ENCODE peak calls at places on chromosomes 3 and 15, in five cellular contexts. One of them, this sample, is unnamed.

GRCh38 chr3:73542127-73542526 is 82.6 kb downstream of the PDZRN3 start:
- DNase-seq in IMR-90: no peak
- DNase-seq in H1: no peak
- DNase-seq in HepG2: no peak
- DNase-seq in A549: no peak
- DNase-seq in this sample: no peak

GRCh38 chr3:111473550-111473949 is 68.4 kb upstream of the CD96 start:
- DNase-seq in HepG2: no peak
- DNase-seq in IMR-90: no peak
- DNase-seq in A549: no peak
- DNase-seq in H1: peak
- DNase-seq in this sample: peak

GRCh38 chr3:142680710-142681109 is 43.1 kb upstream of the TRPC1 start:
- DNase-seq in IMR-90: no peak
- DNase-seq in A549: peak
- DNase-seq in H1: no peak
- DNase-seq in HepG2: no peak
- DNase-seq in this sample: no peak

GRCh38 chr3:110711130-110711832 is 360.3 kb upstream of the NECTIN3 start:
- DNase-seq in HepG2: no peak
- DNase-seq in IMR-90: no peak
- DNase-seq in A549: no peak
- DNase-seq in H1: no peak
- DNase-seq in this sample: no peak

GRCh38 chr3:10935846-10936631 is 56.5 kb upstream of the SLC6A1 start:
- DNase-seq in HepG2: no peak
- DNase-seq in IMR-90: no peak
- DNase-seq in A549: no peak
- DNase-seq in H1: no peak
- DNase-seq in this sample: no peak

GRCh38 chr3:105233056-105233455 is 133.7 kb upstream of the ALCAM start:
- DNase-seq in H1: no peak
- DNase-seq in IMR-90: peak
- DNase-seq in A549: no peak
- DNase-seq in HepG2: no peak
- DNase-seq in this sample: no peak

GRCh38 chr3:197352382-197352781 is 54.0 kb upstream of the DLG1 start:
- DNase-seq in H1: no peak
- DNase-seq in A549: no peak
- DNase-seq in IMR-90: peak
- DNase-seq in HepG2: no peak
- DNase-seq in this sample: no peak

GRCh38 chr3:136772709-136773108 is 20.5 kb upstream of the STAG1 start:
- DNase-seq in A549: no peak
- DNase-seq in IMR-90: peak
- DNase-seq in H1: no peak
- DNase-seq in HepG2: no peak
- DNase-seq in this sample: no peak

GRCh38 chr15:25708391-25708790 is 154.7 kb downstream of the ATP10A start:
- DNase-seq in A549: no peak
- DNase-seq in H1: no peak
- DNase-seq in IMR-90: no peak
- DNase-seq in HepG2: no peak
- DNase-seq in this sample: no peak

GRCh38 chr15:42623951-42624350 is 48.5 kb downstream of the STARD9 start:
- DNase-seq in H1: no peak
- DNase-seq in IMR-90: no peak
- DNase-seq in A549: no peak
- DNase-seq in HepG2: no peak
- DNase-seq in this sample: no peak

GRCh38 chr3:87120221-87120620 is 106.9 kb upstream of the CHMP2B start:
- DNase-seq in IMR-90: no peak
- DNase-seq in A549: no peak
- DNase-seq in HepG2: no peak
- DNase-seq in H1: no peak
- DNase-seq in this sample: no peak

GRCh38 chr3:153029350-153029749 is 132.7 kb upstream of the RAP2B start:
- DNase-seq in H1: no peak
- DNase-seq in A549: no peak
- DNase-seq in HepG2: no peak
- DNase-seq in IMR-90: peak
- DNase-seq in this sample: no peak

GRCh38 chr15:101497484-101498034 is 8.1 kb upstream of the PCSK6 start:
- DNase-seq in H1: peak
- DNase-seq in IMR-90: no peak
- DNase-seq in HepG2: peak
- DNase-seq in A549: no peak
- DNase-seq in this sample: no peak

GRCh38 chr3:141644931-141645330 is 93.2 kb upstream of the RNF7 start:
- DNase-seq in HepG2: peak
- DNase-seq in IMR-90: peak
- DNase-seq in H1: peak
- DNase-seq in A549: peak
- DNase-seq in this sample: peak

GRCh38 chr15:75468908-75469307 is 17.4 kb upstream of the SIN3A start:
- DNase-seq in H1: no peak
- DNase-seq in IMR-90: no peak
- DNase-seq in A549: no peak
- DNase-seq in HepG2: no peak
- DNase-seq in this sample: no peak

GRCh38 chr3:126542340-126543241 is 16.1 kb downstream of the C3orf22 start:
- DNase-seq in HepG2: no peak
- DNase-seq in IMR-90: no peak
- DNase-seq in H1: peak
- DNase-seq in A549: no peak
- DNase-seq in this sample: no peak

GRCh38 chr15:96947296-96947695 is 616.8 kb downstream of the NR2F2 start:
- DNase-seq in IMR-90: no peak
- DNase-seq in HepG2: no peak
- DNase-seq in A549: no peak
- DNase-seq in H1: no peak
- DNase-seq in this sample: no peak

GRCh38 chr15:48541659-48542334 is 103.7 kb downstream of the FBN1 start:
- DNase-seq in A549: no peak
- DNase-seq in IMR-90: peak
- DNase-seq in H1: no peak
- DNase-seq in HepG2: no peak
- DNase-seq in this sample: no peak

GRCh38 chr15:35560258-35560657 is 14.3 kb upstream of the DPH6 start:
- DNase-seq in H1: no peak
- DNase-seq in IMR-90: no peak
- DNase-seq in HepG2: no peak
- DNase-seq in A549: no peak
- DNase-seq in this sample: no peak

GRCh38 chr15:85542895-85543331 is 162.5 kb downstream of the AKAP13 start:
- DNase-seq in H1: no peak
- DNase-seq in A549: no peak
- DNase-seq in HepG2: no peak
- DNase-seq in IMR-90: peak
- DNase-seq in this sample: no peak

GRCh38 chr3:149620291-149621020 is 37.4 kb downstream of the WWTR1 start:
- DNase-seq in A549: no peak
- DNase-seq in IMR-90: peak
- DNase-seq in HepG2: no peak
- DNase-seq in H1: no peak
- DNase-seq in this sample: no peak

GRCh38 chr3:167318996-167319615 is 61.0 kb downstream of the ZBBX start:
- DNase-seq in HepG2: no peak
- DNase-seq in H1: no peak
- DNase-seq in IMR-90: no peak
- DNase-seq in A549: no peak
- DNase-seq in this sample: no peak

GRCh38 chr15:84949845-84950569 is 31.6 kb upstream of the PDE8A start:
- DNase-seq in A549: no peak
- DNase-seq in HepG2: no peak
- DNase-seq in H1: no peak
- DNase-seq in IMR-90: no peak
- DNase-seq in this sample: no peak

GRCh38 chr3:189631409-189631808 is 220 bp downstream of the TP63 start:
- DNase-seq in IMR-90: no peak
- DNase-seq in A549: peak
- DNase-seq in H1: no peak
- DNase-seq in HepG2: no peak
- DNase-seq in this sample: no peak

GRCh38 chr3:189629803-189630455 is 1.3 kb upstream of the TP63 start:
- DNase-seq in HepG2: no peak
- DNase-seq in H1: no peak
- DNase-seq in IMR-90: no peak
- DNase-seq in A549: no peak
- DNase-seq in this sample: no peak

GRCh38 chr3:189632238-189632637 is 1.0 kb downstream of the TP63 start:
- DNase-seq in A549: no peak
- DNase-seq in IMR-90: no peak
- DNase-seq in H1: no peak
- DNase-seq in HepG2: no peak
- DNase-seq in this sample: no peak

GRCh38 chr3:189631373-189631408 is at the start of gene TP63:
- DNase-seq in A549: no peak
- DNase-seq in IMR-90: no peak
- DNase-seq in HepG2: no peak
- DNase-seq in H1: no peak
- DNase-seq in this sample: no peak

DNA sequence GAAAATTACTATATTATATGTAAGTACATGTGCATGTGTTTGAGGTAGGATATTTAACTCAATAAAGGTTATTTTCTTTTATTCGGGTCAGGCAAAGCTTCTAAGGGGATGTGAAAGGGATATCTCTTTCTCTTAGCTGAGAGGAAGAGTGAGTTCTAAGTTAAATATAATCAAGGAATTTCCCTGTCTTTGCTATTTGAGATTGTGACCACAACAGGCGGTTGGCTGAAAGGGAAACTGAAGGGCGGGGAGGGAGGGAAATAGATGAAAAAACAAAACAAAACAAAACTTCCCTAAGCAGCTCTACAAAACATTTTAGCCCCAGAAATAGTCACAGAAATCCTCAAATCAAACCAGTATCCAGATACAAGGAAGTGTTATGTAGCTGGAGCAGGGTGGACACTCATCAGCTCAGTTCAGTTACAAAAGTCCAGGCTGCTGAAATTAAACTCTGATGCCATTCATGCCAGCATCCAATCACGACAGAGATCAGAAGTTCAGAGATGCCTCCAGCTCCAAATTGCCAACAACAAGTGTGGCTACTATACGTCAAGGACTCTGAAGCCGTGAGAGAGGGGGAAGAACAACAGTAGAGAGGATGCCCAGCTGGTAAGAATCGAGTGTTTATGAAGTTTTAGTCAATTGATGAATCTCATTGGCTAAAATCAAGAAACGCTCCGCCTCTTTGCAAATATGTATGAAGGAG is 369 bp upstream of the TP63 start:
- DNase-seq in IMR-90: no peak
- DNase-seq in HepG2: no peak
- DNase-seq in A549: peak
- DNase-seq in H1: no peak
- DNase-seq in this sample: no peak
- TF ChIP-seq RAD21 in IMR-90: no peak
- TF ChIP-seq RAD21 in HepG2: no peak
- TF ChIP-seq RAD21 in A549: no peak
- TF ChIP-seq RAD21 in H1: no peak
- TF ChIP-seq RAD21 in this sample: no peak

GRCh38 chr15:80694624-80695098 is 449 bp upstream of the ABHD17C start:
- DNase-seq in H1: peak
- DNase-seq in A549: peak
- DNase-seq in HepG2: no peak
- DNase-seq in IMR-90: peak
- DNase-seq in this sample: no peak

GRCh38 chr15:80693682-80694623 is 1.2 kb upstream of the ABHD17C start:
- DNase-seq in IMR-90: peak
- DNase-seq in H1: no peak
- DNase-seq in A549: peak
- DNase-seq in HepG2: no peak
- DNase-seq in this sample: no peak

GRCh38 chr15:80689297-80689696 is 5.8 kb upstream of the ABHD17C start:
- DNase-seq in A549: no peak
- DNase-seq in H1: no peak
- DNase-seq in HepG2: no peak
- DNase-seq in IMR-90: no peak
- DNase-seq in this sample: no peak

GRCh38 chr15:80689716-80690115 is 5.4 kb upstream of the ABHD17C start:
- DNase-seq in H1: no peak
- DNase-seq in IMR-90: peak
- DNase-seq in A549: no peak
- DNase-seq in HepG2: no peak
- DNase-seq in this sample: no peak

DNA sequence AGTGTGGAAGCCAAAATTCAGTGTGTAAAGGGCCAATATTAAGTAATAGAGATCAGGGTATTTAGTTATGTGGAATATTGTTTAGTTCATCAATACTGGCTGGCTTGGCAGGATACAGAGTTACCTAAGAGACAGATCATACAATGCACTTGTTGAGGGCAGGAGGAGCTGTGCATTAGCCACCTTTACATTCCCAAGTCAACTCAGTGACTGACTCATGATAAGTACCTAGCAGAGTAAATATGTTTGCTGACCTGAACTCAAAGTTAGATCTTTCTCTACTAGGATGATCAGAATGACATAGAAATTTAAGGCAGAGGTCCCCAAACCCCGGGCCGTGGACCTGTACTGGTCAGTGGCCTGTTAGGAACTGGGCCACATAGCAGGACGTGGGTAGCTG is 3.5 kb upstream of the ABHD17C start:
- DNase-seq in HepG2: peak
- DNase-seq in IMR-90: no peak
- DNase-seq in A549: no peak
- DNase-seq in H1: no peak
- DNase-seq in this sample: no peak
- TF ChIP-seq POLR2A in HepG2: no peak
- TF ChIP-seq POLR2A in IMR-90: no peak
- TF ChIP-seq POLR2A in A549: no peak
- TF ChIP-seq POLR2A in H1: no peak
- TF ChIP-seq POLR2A in this sample: no peak

GRCh38 chr3:41204369-41204768 is 5.1 kb downstream of the CTNNB1 start:
- DNase-seq in H1: no peak
- DNase-seq in A549: no peak
- DNase-seq in HepG2: no peak
- DNase-seq in IMR-90: no peak
- DNase-seq in this sample: no peak
- TF ChIP-seq RAD21 in H1: no peak
- TF ChIP-seq RAD21 in A549: no peak
- TF ChIP-seq RAD21 in HepG2: no peak
- TF ChIP-seq RAD21 in IMR-90: no peak
- TF ChIP-seq RAD21 in this sample: no peak

GRCh38 chr15:60842694-60843093 is 363.8 kb upstream of the ICE2 start:
- DNase-seq in A549: no peak
- DNase-seq in H1: no peak
- DNase-seq in HepG2: no peak
- DNase-seq in IMR-90: no peak
- DNase-seq in this sample: no peak

GRCh38 chr15:60838206-60838605 is 359.3 kb upstream of the ICE2 start:
- DNase-seq in HepG2: no peak
- DNase-seq in H1: no peak
- DNase-seq in A549: no peak
- DNase-seq in IMR-90: no peak
- DNase-seq in this sample: no peak

GRCh38 chr15:60843482-60843881 is 364.5 kb upstream of the ICE2 start:
- DNase-seq in HepG2: no peak
- DNase-seq in IMR-90: no peak
- DNase-seq in A549: no peak
- DNase-seq in H1: no peak
- DNase-seq in this sample: no peak

GRCh38 chr15:60840703-60841411 is 361.9 kb upstream of the ICE2 start:
- DNase-seq in A549: no peak
- DNase-seq in H1: no peak
- DNase-seq in IMR-90: no peak
- DNase-seq in HepG2: no peak
- DNase-seq in this sample: no peak

GRCh38 chr15:60840306-60840702 is 361.4 kb upstream of the ICE2 start:
- DNase-seq in H1: no peak
- DNase-seq in HepG2: no peak
- DNase-seq in IMR-90: peak
- DNase-seq in A549: no peak
- DNase-seq in this sample: no peak
- TF ChIP-seq POLR2A in H1: no peak
- TF ChIP-seq POLR2A in HepG2: no peak
- TF ChIP-seq POLR2A in IMR-90: no peak
- TF ChIP-seq POLR2A in A549: no peak
- TF ChIP-seq POLR2A in this sample: no peak